ENCODE peak calls at places on chromosome 1, in five cellular contexts. One of them, this sample, is unnamed.

GRCh38 chr1:23019851-23020625 is 770 bp downstream of the KDM1A start:
- DNase-seq in T-helper 2 cell treated with Interferon-gamma antibody and Interleukin-4, amounts not matched to agents 5 μg/mL and 100 μg/mL, for 36 hours: peak; percentile 8
- DNase-seq in OCI-LY7: peak; percentile 52
- DNase-seq in progenitor cell of endocrine pancreas: peak; percentile 38
- DNase-seq in heart right ventricle: peak; percentile 25
- DNase-seq in this sample: no peak

GRCh38 chr1:187244623-187245022 is 415.9 kb downstream of the PLA2G4A start:
- DNase-seq in T-helper 2 cell treated with Interferon-gamma antibody and Interleukin-4, amounts not matched to agents 5 μg/mL and 100 μg/mL, for 36 hours: no peak
- DNase-seq in OCI-LY7: no peak
- DNase-seq in progenitor cell of endocrine pancreas: no peak
- DNase-seq in heart right ventricle: no peak
- DNase-seq in this sample: no peak

GRCh38 chr1:87273291-87273690 is 55.4 kb upstream of the LMO4 start:
- DNase-seq in T-helper 2 cell treated with Interferon-gamma antibody and Interleukin-4, amounts not matched to agents 5 μg/mL and 100 μg/mL, for 36 hours: no peak
- DNase-seq in OCI-LY7: no peak
- DNase-seq in progenitor cell of endocrine pancreas: no peak
- DNase-seq in heart right ventricle: no peak
- DNase-seq in this sample: no peak

GRCh38 chr1:116560704-116561490 is 9.9 kb downstream of the CD58 start:
- DNase-seq in T-helper 2 cell treated with Interferon-gamma antibody and Interleukin-4, amounts not matched to agents 5 μg/mL and 100 μg/mL, for 36 hours: no peak
- DNase-seq in OCI-LY7: no peak
- DNase-seq in progenitor cell of endocrine pancreas: no peak
- DNase-seq in heart right ventricle: no peak
- DNase-seq in this sample: no peak

GRCh38 chr1:11138952-11139351 is 39.3 kb upstream of the EXOSC10 start:
- DNase-seq in T-helper 2 cell treated with Interferon-gamma antibody and Interleukin-4, amounts not matched to agents 5 μg/mL and 100 μg/mL, for 36 hours: no peak
- DNase-seq in OCI-LY7: no peak
- DNase-seq in progenitor cell of endocrine pancreas: no peak
- DNase-seq in heart right ventricle: no peak
- DNase-seq in this sample: no peak

GRCh38 chr1:168408531-168409242 is 128.0 kb downstream of the TBX19 start:
- DNase-seq in T-helper 2 cell treated with Interferon-gamma antibody and Interleukin-4, amounts not matched to agents 5 μg/mL and 100 μg/mL, for 36 hours: peak; percentile 80
- DNase-seq in OCI-LY7: no peak
- DNase-seq in progenitor cell of endocrine pancreas: no peak
- DNase-seq in heart right ventricle: no peak
- DNase-seq in this sample: no peak

GRCh38 chr1:231359113-231359512 is 21.0 kb downstream of the SPRTN start:
- DNase-seq in T-helper 2 cell treated with Interferon-gamma antibody and Interleukin-4, amounts not matched to agents 5 μg/mL and 100 μg/mL, for 36 hours: peak; percentile 10
- DNase-seq in OCI-LY7: no peak
- DNase-seq in progenitor cell of endocrine pancreas: no peak
- DNase-seq in heart right ventricle: no peak
- DNase-seq in this sample: no peak

GRCh38 chr1:4460651-4461050 is 193.8 kb upstream of the AJAP1 start:
- DNase-seq in T-helper 2 cell treated with Interferon-gamma antibody and Interleukin-4, amounts not matched to agents 5 μg/mL and 100 μg/mL, for 36 hours: no peak
- DNase-seq in OCI-LY7: no peak
- DNase-seq in progenitor cell of endocrine pancreas: no peak
- DNase-seq in heart right ventricle: no peak
- DNase-seq in this sample: no peak

GRCh38 chr1:40606978-40607377 is 58.5 kb downstream of the RIMS3 start:
- DNase-seq in T-helper 2 cell treated with Interferon-gamma antibody and Interleukin-4, amounts not matched to agents 5 μg/mL and 100 μg/mL, for 36 hours: no peak
- DNase-seq in OCI-LY7: no peak
- DNase-seq in progenitor cell of endocrine pancreas: no peak
- DNase-seq in heart right ventricle: no peak
- DNase-seq in this sample: no peak

GRCh38 chr1:107777664-107778047 is 187.3 kb downstream of the VAV3 start:
- DNase-seq in T-helper 2 cell treated with Interferon-gamma antibody and Interleukin-4, amounts not matched to agents 5 μg/mL and 100 μg/mL, for 36 hours: no peak
- DNase-seq in OCI-LY7: no peak
- DNase-seq in progenitor cell of endocrine pancreas: no peak
- DNase-seq in heart right ventricle: no peak
- DNase-seq in this sample: no peak

GRCh38 chr1:181448461-181448860 is 34.9 kb upstream of the CACNA1E start:
- DNase-seq in T-helper 2 cell treated with Interferon-gamma antibody and Interleukin-4, amounts not matched to agents 5 μg/mL and 100 μg/mL, for 36 hours: no peak
- DNase-seq in OCI-LY7: no peak
- DNase-seq in progenitor cell of endocrine pancreas: no peak
- DNase-seq in heart right ventricle: no peak
- DNase-seq in this sample: no peak

GRCh38 chr1:1614204-1614953 is 921 bp upstream of the MIB2 start:
- DNase-seq in T-helper 2 cell treated with Interferon-gamma antibody and Interleukin-4, amounts not matched to agents 5 μg/mL and 100 μg/mL, for 36 hours: peak; percentile 73
- DNase-seq in OCI-LY7: no peak
- DNase-seq in progenitor cell of endocrine pancreas: no peak
- DNase-seq in heart right ventricle: peak; percentile 15
- DNase-seq in this sample: no peak

This sample was measured in D721Med.